ENCODE peak calls at places on chromosomes 3 and 15, in seven cellular contexts. S, M, D, B, O, Y and G are unnamed samples.

GRCh38 chr3:173395073-173395411 is 2.5 kb upstream of the NLGN1 start:
- DNase-seq in D (no peak), Y (peak), S (peak), O (peak), B (no peak), M (no peak), G (no peak)

GRCh38 chr3:124422805-124423204 is 307.4 kb upstream of the UMPS start:
- DNase-seq in M (no peak), Y (no peak), D (no peak), B (no peak), O (peak), S (no peak), G (no peak)

GRCh38 chr15:77744398-77744797 is 111.7 kb upstream of the LINGO1 start:
- DNase-seq in O (no peak), Y (no peak), M (no peak), D (no peak), B (no peak), S (no peak), G (no peak)

GRCh38 chr3:87287025-87287424 is 10.6 kb upstream of the POU1F1 start:
- DNase-seq in S (peak), B (no peak), M (no peak), Y (peak), D (no peak), O (peak), G (peak)

GRCh38 chr15:68888419-68888818 is 41.9 kb upstream of the SPESP1 start:
- DNase-seq in B (peak), M (no peak), S (no peak), O (no peak), D (no peak), Y (no peak), G (no peak)

GRCh38 chr3:128447561-128448013 is 19.1 kb downstream of the DNAJB8 start:
- DNase-seq in S (no peak), O (no peak), M (no peak), D (no peak), B (peak), Y (peak), G (no peak)

GRCh38 chr15:70783610-70784021 is 20.3 kb upstream of the UACA start:
- DNase-seq in Y (peak), B (no peak), D (no peak), M (no peak), O (peak), S (no peak), G (no peak)

GRCh38 chr3:133256787-133257483 is 142.9 kb upstream of the BFSP2 start:
- DNase-seq in B (no peak), S (no peak), Y (no peak), O (peak), M (no peak), D (no peak), G (no peak)

GRCh38 chr15:57994468-57995154 is 70.9 kb downstream of the ALDH1A2 start:
- DNase-seq in O (no peak), M (no peak), D (no peak), Y (no peak), S (no peak), B (no peak), G (no peak)

GRCh38 chr15:41544650-41545015 is 576 bp upstream of the RPAP1 start:
- DNase-seq in M (peak), O (no peak), B (no peak), D (no peak), S (no peak), Y (no peak), G (no peak)

GRCh38 chr3:31218082-31218481 is 314.6 kb upstream of the STT3B start:
- DNase-seq in B (no peak), O (no peak), S (no peak), M (no peak), D (no peak), Y (no peak), G (no peak)

GRCh38 chr15:29125382-29126207 is 144.0 kb downstream of the NSMCE3 start:
- DNase-seq in O (no peak), B (no peak), D (no peak), Y (no peak), M (no peak), S (no peak), G (no peak)

GRCh38 chr3:32414527-32415202 is 23.0 kb downstream of the CMTM7 start:
- DNase-seq in Y (no peak), O (peak), D (no peak), M (no peak), B (peak), S (no peak), G (no peak)

GRCh38 chr3:59726279-59726678 is 676.5 kb upstream of the CFAP20DC start:
- DNase-seq in D (no peak), S (no peak), M (no peak), Y (no peak), B (no peak), O (peak), G (no peak)

GRCh38 chr3:72520690-72521308 is 327.4 kb downstream of the SHQ1 start:
- DNase-seq in S (no peak), M (no peak), Y (no peak), B (peak), D (no peak), O (peak), G (peak)

GRCh38 chr15:27587810-27588209 is 511.3 kb downstream of the OCA2 start:
- DNase-seq in D (no peak), B (no peak), S (no peak), M (no peak), Y (no peak), O (no peak), G (no peak)

GRCh38 chr3:45906681-45907220 is 20.4 kb downstream of the CCR9 start:
- DNase-seq in O (peak), M (no peak), S (peak), Y (no peak), B (no peak), D (no peak), G (peak)

GRCh38 chr15:39357478-39358268 is 223.2 kb upstream of the THBS1 start:
- DNase-seq in S (no peak), D (no peak), O (peak), B (no peak), M (no peak), Y (no peak), G (no peak)

GRCh38 chr15:75104804-75105557 is 81.6 kb downstream of the PPCDC start:
- DNase-seq in Y (peak), M (no peak), O (peak), B (no peak), D (no peak), S (peak), G (peak)

GRCh38 chr15:80876034-80876433 is 96.9 kb downstream of the CEMIP start:
- DNase-seq in O (no peak), D (no peak), B (no peak), Y (no peak), M (no peak), S (no peak), G (no peak)

GRCh38 chr3:134058728-134059601 is 29.2 kb upstream of the SLCO2A1 start:
- DNase-seq in S (no peak), B (no peak), Y (no peak), M (peak), O (no peak), D (no peak), G (no peak)

GRCh38 chr3:71087109-71088018 is 496.2 kb downstream of the FOXP1 start:
- DNase-seq in O (peak), M (no peak), D (no peak), B (no peak), Y (no peak), S (no peak), G (no peak)

GRCh38 chr15:57591822-57592367 is at the start of gene MYZAP:
- DNase-seq in M (peak), Y (no peak), S (peak), D (no peak), O (peak), B (peak), G (no peak)

GRCh38 chr3:23421811-23422510 is 218.8 kb downstream of the UBE2E2 start:
- DNase-seq in M (no peak), B (no peak), Y (no peak), O (peak), D (no peak), S (no peak), G (no peak)

GRCh38 chr3:112681822-112682325 is 40.9 kb upstream of the CCDC80 start:
- DNase-seq in B (no peak), D (no peak), S (no peak), M (no peak), O (peak), Y (peak), G (peak)

GRCh38 chr3:52892290-52892624 is 5.1 kb downstream of the STIMATE start:
- DNase-seq in Y (no peak), S (no peak), O (no peak), B (no peak), D (no peak), M (no peak), G (no peak)

GRCh38 chr3:159904911-159905310 is 83.7 kb upstream of the IL12A start:
- DNase-seq in M (no peak), D (no peak), O (no peak), B (no peak), S (no peak), Y (no peak), G (no peak)

GRCh38 chr3:148208975-148209374 is 488.7 kb upstream of the AGTR1 start:
- DNase-seq in M (no peak), B (no peak), Y (no peak), D (no peak), O (no peak), S (no peak), G (no peak)

GRCh38 chr3:196995646-196996355 is 27.2 kb upstream of the PIGZ start:
- DNase-seq in B (no peak), S (no peak), Y (no peak), M (peak), O (no peak), D (peak), G (peak)

GRCh38 chr3:177676148-177676547 is 478.9 kb upstream of the TBL1XR1 start:
- DNase-seq in M (no peak), O (no peak), S (no peak), D (no peak), B (no peak), Y (no peak), G (no peak)

GRCh38 chr15:42045211-42045615 is 24.4 kb upstream of the PLA2G4E start:
- DNase-seq in B (no peak), D (no peak), O (no peak), S (no peak), Y (no peak), M (no peak), G (no peak)

GRCh38 chr3:117144832-117145231 is 435.3 kb downstream of the TUSC7 start:
- DNase-seq in S (no peak), M (no peak), D (peak), O (peak), Y (no peak), B (no peak), G (peak)

GRCh38 chr3:107884719-107885460 is 205.9 kb downstream of the CD47 start:
- DNase-seq in M (no peak), B (no peak), O (no peak), Y (no peak), D (no peak), S (no peak), G (peak)

GRCh38 chr3:158845748-158846350 is 44.0 kb downstream of the MFSD1 start:
- DNase-seq in D (peak), S (peak), O (peak), M (no peak), B (no peak), Y (peak), G (no peak)

GRCh38 chr3:157151627-157152026 is 8.3 kb downstream of the CCNL1 start:
- DNase-seq in D (no peak), S (no peak), B (no peak), M (no peak), O (no peak), Y (no peak), G (no peak)

GRCh38 chr3:149162007-149162406 is 32.6 kb downstream of the HPS3 start:
- DNase-seq in Y (no peak), M (no peak), B (no peak), D (no peak), O (no peak), S (no peak), G (no peak)

GRCh38 chr3:107665351-107665750 is 142.6 kb downstream of the BBX start:
- DNase-seq in B (no peak), M (no peak), Y (no peak), O (no peak), D (no peak), S (no peak), G (no peak)

GRCh38 chr3:51975857-51976549 is 1.1 kb downstream of the ABHD14A start:
- DNase-seq in B (no peak), M (peak), S (no peak), D (no peak), Y (no peak), O (no peak), G (no peak)

GRCh38 chr15:90035835-90036220 is 34.7 kb downstream of the ZNF710 start:
- DNase-seq in M (peak), S (no peak), O (no peak), D (no peak), Y (no peak), B (no peak), G (no peak)

GRCh38 chr3:176579741-176580185 is 617.5 kb downstream of the TBL1XR1 start:
- DNase-seq in M (no peak), D (no peak), Y (peak), O (no peak), B (no peak), S (no peak), G (peak)